ENCODE peak calls at places on chromosomes 4 and X, in eight cellular contexts. Y is fibroblast of mammary gland, H is lower lobe of right lung, J is HFF-Myc, F is cardiac muscle cell, Q is mesothelial cell of epicardium, V is retinal pigment epithelial cell, O is upper lobe of right lung. P is an unnamed sample.

GRCh38 chr4:151641983-151642382 is 118.8 kb downstream of the GATB start:
- DNase-seq in Y (no peak), H (no peak), J (no peak), F (no peak), Q (no peak), V (no peak), O (no peak), P (no peak)

GRCh38 chrX:103630171-103630511 is 1.4 kb downstream of the TCEAL1 start:
- DNase-seq in Y (no peak), H (no peak), J (no peak), F (no peak), Q (no peak), V (no peak), O (no peak), P (no peak)

GRCh38 chr4:164997324-164997723 is 19.9 kb upstream of the TRIM61 start:
- DNase-seq in Y (peak; percentile 20), H (no peak), J (no peak), F (no peak), Q (no peak), V (no peak), O (no peak), P (no peak)

GRCh38 chr4:6052679-6053078 is 34.4 kb upstream of the C4orf50 start:
- DNase-seq in Y (no peak), H (no peak), J (no peak), F (no peak), Q (no peak), V (no peak), O (no peak), P (no peak)

GRCh38 chr4:186058253-186058979 is 10.5 kb upstream of the TLR3 start:
- DNase-seq in Y (no peak), H (no peak), J (no peak), F (no peak), Q (no peak), V (no peak), O (no peak), P (peak; percentile 49)

GRCh38 chrX:18995216-18995615 is 11.3 kb upstream of the PHKA2 start:
- DNase-seq in Y (peak; percentile 57), H (no peak), J (no peak), F (no peak), Q (no peak), V (peak; percentile 27), O (no peak), P (no peak)

GRCh38 chr4:42865572-42866189 is 26.8 kb upstream of the GRXCR1 start:
- DNase-seq in Y (peak; percentile 59), H (no peak), J (peak; percentile 2), F (peak; percentile 66), Q (no peak), V (peak; percentile 10), O (no peak), P (peak; percentile 16)

GRCh38 chrX:131060147-131060546 is 2.0 kb downstream of the ARHGAP36 start:
- DNase-seq in Y (no peak), H (no peak), J (no peak), F (no peak), Q (no peak), V (no peak), O (no peak), P (no peak)

GRCh38 chr4:122423246-122423645 is 33.3 kb downstream of the IL2 start:
- DNase-seq in Y (peak; percentile 43), H (no peak), J (no peak), F (no peak), Q (no peak), V (no peak), O (no peak), P (no peak)

GRCh38 chr4:187235456-187236170 is 512.0 kb upstream of the FAT1 start:
- DNase-seq in Y (no peak), H (no peak), J (no peak), F (no peak), Q (no peak), V (peak; percentile 51), O (no peak), P (no peak)

GRCh38 chrX:151227637-151228036 is 51.3 kb downstream of the GPR50 start:
- DNase-seq in Y (no peak), H (no peak), J (no peak), F (no peak), Q (no peak), V (no peak), O (no peak), P (no peak)

GRCh38 chr4:173524218-173525117 is 5.6 kb downstream of the HAND2 start:
- DNase-seq in Y (no peak), H (no peak), J (no peak), F (peak; percentile 48), Q (no peak), V (no peak), O (no peak), P (no peak)

DNA sequence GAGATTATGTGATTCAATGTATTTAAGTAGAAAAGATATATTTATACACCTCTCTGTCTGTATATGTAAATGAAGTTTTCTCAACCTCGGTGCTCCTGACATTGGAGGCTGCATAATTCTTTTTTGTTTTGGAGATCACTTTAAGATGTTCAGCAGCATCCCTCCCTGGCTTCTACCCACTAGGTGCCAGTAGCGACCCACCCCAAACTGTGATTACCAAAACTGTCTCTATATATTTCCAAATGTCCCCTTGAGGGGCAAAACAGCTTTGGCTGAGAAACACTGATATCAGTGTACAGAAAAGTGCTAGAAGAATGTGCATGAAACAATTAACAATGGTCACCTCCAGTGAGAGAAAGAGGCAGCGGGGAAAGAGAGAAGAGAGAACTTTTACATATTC is 51.2 kb downstream of the DCX start:
- DNase-seq in Y (no peak), H (no peak), J (no peak), F (peak; percentile 22), Q (no peak), V (no peak), O (no peak), P (no peak)
- TF ChIP-seq CTCF in Y (no peak), H (no peak), J (no peak), F (no peak), Q (no peak), V (no peak), O (no peak), P (no peak)

GRCh38 chr4:134624365-134624764 is 422.8 kb upstream of the PABPC4L start:
- DNase-seq in Y (no peak), H (no peak), J (no peak), F (no peak), Q (no peak), V (no peak), O (no peak), P (no peak)
- TF ChIP-seq CTCF in Y (no peak), H (no peak), J (no peak), F (no peak), Q (no peak), V (no peak), O (no peak), P (no peak)

DNA sequence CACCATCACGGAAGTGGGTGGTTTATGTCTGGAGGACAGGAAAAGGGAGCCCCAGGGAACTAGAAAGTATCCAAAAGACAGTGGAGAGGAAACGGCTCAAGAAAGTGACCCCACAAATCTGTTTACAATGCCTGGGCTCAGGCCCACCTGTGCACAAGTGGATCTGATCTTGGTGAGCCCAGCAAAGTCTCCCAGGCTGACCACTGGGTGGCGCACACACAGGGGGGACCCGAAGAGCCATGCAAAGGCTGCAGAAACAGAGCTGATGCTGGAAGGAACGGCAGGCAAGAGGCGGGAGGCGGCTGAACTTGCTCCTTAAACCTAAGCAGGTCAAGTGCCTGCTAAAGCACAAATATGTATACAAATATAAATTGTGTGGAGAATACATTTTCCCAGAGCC is 9.6 kb downstream of the HAUS7 start:
- DNase-seq in Y (peak; percentile 48), H (peak; percentile 52), J (no peak), F (peak; percentile 63), Q (no peak), V (no peak), O (no peak), P (no peak)
- TF ChIP-seq CTCF in Y (peak; percentile 58), H (peak; percentile 59), J (peak; percentile 66), F (peak; percentile 63), Q (no peak), V (peak; percentile 76), O (peak; percentile 51), P (peak; percentile 68)

DNA sequence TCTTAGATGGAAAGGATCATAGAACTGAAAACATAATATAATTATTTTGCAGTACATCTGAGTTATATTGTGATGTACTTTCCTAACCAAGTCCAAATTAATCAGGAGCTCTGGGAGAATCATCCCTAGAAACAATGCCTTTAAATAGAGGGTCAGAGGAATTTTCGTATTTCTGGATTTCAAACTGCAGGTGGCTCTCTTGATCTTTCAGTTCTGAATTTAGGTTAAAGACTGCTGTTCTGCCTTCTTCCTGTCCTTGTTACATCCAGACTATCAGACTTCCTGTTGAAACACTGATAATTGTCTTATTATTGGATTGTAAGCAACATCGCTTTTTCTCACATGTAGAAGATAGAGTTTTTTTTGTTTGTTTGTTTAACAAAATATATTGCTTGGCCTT is 142.7 kb downstream of the RPA4 start:
- DNase-seq in Y (no peak), H (no peak), J (no peak), F (peak; percentile 40), Q (no peak), V (no peak), O (no peak), P (no peak)
- TF ChIP-seq CTCF in Y (no peak), H (no peak), J (no peak), F (peak; percentile 13), Q (no peak), V (peak; percentile 19), O (no peak), P (no peak)